ENCODE peak calls at places on chromosomes 6 and 20, in four cellular contexts. One of them, this sample, is unnamed.

GRCh38 chr6:117481278-117481925 is 1.1 kb upstream of the DCBLD1 start:
- DNase-seq in K562: peak
- DNase-seq in A549: no peak
- DNase-seq in HepG2: peak
- DNase-seq in this sample: no peak

GRCh38 chr6:45031601-45032000 is 296.5 kb upstream of the RUNX2 start:
- DNase-seq in K562: no peak
- DNase-seq in A549: no peak
- DNase-seq in HepG2: no peak
- DNase-seq in this sample: no peak

GRCh38 chr6:3693879-3694278 is 57.6 kb downstream of the PXDC1 start:
- DNase-seq in K562: no peak
- DNase-seq in A549: no peak
- DNase-seq in HepG2: no peak
- DNase-seq in this sample: no peak

GRCh38 chr20:58893355-58894151 is 41.0 kb downstream of the GNAS start:
- DNase-seq in K562: no peak
- DNase-seq in A549: no peak
- DNase-seq in HepG2: no peak
- DNase-seq in this sample: no peak

GRCh38 chr6:63441266-63441956 is 121.6 kb upstream of the LGSN start:
- DNase-seq in K562: peak
- DNase-seq in A549: peak
- DNase-seq in HepG2: no peak
- DNase-seq in this sample: no peak

GRCh38 chr6:129134535-129134934 is 251.6 kb downstream of the LAMA2 start:
- DNase-seq in K562: no peak
- DNase-seq in A549: no peak
- DNase-seq in HepG2: no peak
- DNase-seq in this sample: no peak

GRCh38 chr6:168815229-168815628 is 374.2 kb downstream of the SMOC2 start:
- DNase-seq in K562: no peak
- DNase-seq in A549: no peak
- DNase-seq in HepG2: no peak
- DNase-seq in this sample: no peak

GRCh38 chr20:48129319-48129973 is 344.2 kb upstream of the SULF2 start:
- DNase-seq in K562: no peak
- DNase-seq in A549: no peak
- DNase-seq in HepG2: no peak
- DNase-seq in this sample: no peak

GRCh38 chr6:159052720-159053119 is 7.9 kb upstream of the TAGAP start:
- DNase-seq in K562: no peak
- DNase-seq in A549: no peak
- DNase-seq in HepG2: no peak
- DNase-seq in this sample: no peak

GRCh38 chr20:32980131-32980941 is 23.9 kb downstream of the SUN5 start:
- DNase-seq in K562: no peak
- DNase-seq in A549: no peak
- DNase-seq in HepG2: peak
- DNase-seq in this sample: no peak
- TF ChIP-seq JUNB in K562: no peak
- TF ChIP-seq JUNB in A549: no peak
- TF ChIP-seq JUNB in HepG2: no peak
- TF ChIP-seq JUNB in this sample: no peak

GRCh38 chr6:157233686-157234085 is 89.6 kb downstream of the TMEM242 start:
- DNase-seq in K562: no peak
- DNase-seq in A549: no peak
- DNase-seq in HepG2: no peak
- DNase-seq in this sample: no peak
- TF ChIP-seq JUNB in K562: no peak
- TF ChIP-seq JUNB in A549: no peak
- TF ChIP-seq JUNB in HepG2: no peak
- TF ChIP-seq JUNB in this sample: no peak

GRCh38 chr6:29723666-29724588 is 693 bp downstream of the HLA-F start:
- DNase-seq in K562: no peak
- DNase-seq in A549: no peak
- DNase-seq in HepG2: no peak
- DNase-seq in this sample: no peak
- TF ChIP-seq JUNB in K562: no peak
- TF ChIP-seq JUNB in A549: no peak
- TF ChIP-seq JUNB in HepG2: no peak
- TF ChIP-seq JUNB in this sample: no peak

GRCh38 chr20:38805502-38805957 is at the start of gene PPP1R16B:
- DNase-seq in K562: peak
- DNase-seq in A549: no peak
- DNase-seq in HepG2: no peak
- DNase-seq in this sample: no peak
- TF ChIP-seq JUNB in K562: no peak
- TF ChIP-seq JUNB in A549: no peak
- TF ChIP-seq JUNB in HepG2: no peak
- TF ChIP-seq JUNB in this sample: no peak

DNA sequence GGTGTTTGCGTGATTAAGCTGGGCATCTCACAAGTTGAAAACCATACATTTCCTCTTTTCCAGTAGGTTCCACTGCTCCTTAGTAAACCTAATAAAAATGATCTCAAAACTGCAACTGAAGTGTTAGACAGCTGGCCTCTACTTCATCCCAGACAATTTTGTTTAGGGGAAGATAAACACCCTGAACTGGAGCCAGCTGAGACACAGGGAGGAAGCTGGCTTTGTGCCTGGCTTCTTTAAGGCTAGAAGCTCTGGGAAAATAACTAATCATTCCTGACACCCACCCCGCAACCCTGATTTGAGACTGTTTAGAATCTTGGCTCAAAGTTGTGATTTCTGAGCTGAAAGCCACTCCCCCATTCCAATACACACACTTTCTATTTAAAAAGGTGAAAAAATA is 11.6 kb downstream of the PTPRT start:
- DNase-seq in K562: no peak
- DNase-seq in A549: no peak
- DNase-seq in HepG2: no peak
- DNase-seq in this sample: no peak
- TF ChIP-seq JUNB in K562: no peak
- TF ChIP-seq JUNB in A549: no peak
- TF ChIP-seq JUNB in HepG2: no peak
- TF ChIP-seq JUNB in this sample: no peak

DNA sequence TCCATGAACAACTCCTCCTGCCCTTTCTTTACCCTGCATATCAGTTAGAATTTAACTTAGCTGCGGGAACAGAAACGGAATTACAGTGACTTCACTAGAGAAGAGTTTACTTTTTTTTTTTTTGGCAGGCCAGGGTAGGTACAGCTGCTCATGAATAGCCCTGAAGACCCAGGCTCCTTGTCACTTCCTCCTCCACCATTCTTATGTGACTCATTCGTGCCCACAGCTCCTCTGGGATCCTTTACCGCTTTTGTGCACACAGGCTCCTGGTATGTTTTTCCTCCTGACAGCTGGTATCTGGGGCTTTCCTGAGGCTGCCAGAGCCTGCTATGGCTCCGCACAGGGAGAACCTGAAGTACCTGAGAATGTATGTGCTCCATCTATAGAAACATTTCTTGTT is 3.9 kb upstream of the KCNS1 start:
- DNase-seq in K562: no peak
- DNase-seq in A549: no peak
- DNase-seq in HepG2: no peak
- DNase-seq in this sample: no peak
- TF ChIP-seq JUNB in K562: no peak
- TF ChIP-seq JUNB in A549: no peak
- TF ChIP-seq JUNB in HepG2: no peak
- TF ChIP-seq JUNB in this sample: no peak

DNA sequence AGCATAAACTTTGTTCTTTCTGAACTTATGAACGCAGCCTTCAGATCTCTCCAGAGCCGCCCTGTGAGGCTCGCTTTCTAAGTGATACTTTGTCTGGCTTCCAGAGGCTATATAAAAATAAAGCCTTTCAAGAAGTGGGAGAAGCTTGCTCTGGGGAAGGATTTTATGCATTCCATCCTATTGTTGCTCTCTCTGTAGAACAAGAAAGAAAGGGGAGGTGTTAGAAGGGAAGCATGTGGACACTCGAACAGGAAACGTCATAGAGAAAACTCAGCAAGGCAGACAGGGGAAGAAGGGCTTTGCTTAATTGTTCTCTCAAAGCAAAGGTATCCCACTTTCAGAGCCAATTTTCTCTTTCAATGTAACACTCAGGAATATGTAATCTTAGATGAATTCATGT is 76.9 kb downstream of the TBX18 start:
- DNase-seq in K562: no peak
- DNase-seq in A549: no peak
- DNase-seq in HepG2: no peak
- DNase-seq in this sample: no peak
- TF ChIP-seq JUNB in K562: no peak
- TF ChIP-seq JUNB in A549: no peak
- TF ChIP-seq JUNB in HepG2: no peak
- TF ChIP-seq JUNB in this sample: no peak

GRCh38 chr6:136767583-136768307 is 24.5 kb downstream of the MAP3K5 start:
- DNase-seq in K562: no peak
- DNase-seq in A549: no peak
- DNase-seq in HepG2: no peak
- DNase-seq in this sample: no peak

GRCh38 chr6:136767103-136767502 is 25.2 kb downstream of the MAP3K5 start:
- DNase-seq in K562: no peak
- DNase-seq in A549: no peak
- DNase-seq in HepG2: no peak
- DNase-seq in this sample: no peak

GRCh38 chr6:136763716-136764521 is 28.4 kb downstream of the MAP3K5 start:
- DNase-seq in K562: no peak
- DNase-seq in A549: no peak
- DNase-seq in HepG2: no peak
- DNase-seq in this sample: peak

GRCh38 chr6:136764522-136764993 is 27.7 kb downstream of the MAP3K5 start:
- DNase-seq in K562: no peak
- DNase-seq in A549: no peak
- DNase-seq in HepG2: no peak
- DNase-seq in this sample: peak

GRCh38 chr6:136766274-136766673 is 26.0 kb downstream of the MAP3K5 start:
- DNase-seq in K562: no peak
- DNase-seq in A549: no peak
- DNase-seq in HepG2: no peak
- DNase-seq in this sample: no peak
- TF ChIP-seq JUNB in K562: no peak
- TF ChIP-seq JUNB in A549: no peak
- TF ChIP-seq JUNB in HepG2: no peak
- TF ChIP-seq JUNB in this sample: no peak

DNA sequence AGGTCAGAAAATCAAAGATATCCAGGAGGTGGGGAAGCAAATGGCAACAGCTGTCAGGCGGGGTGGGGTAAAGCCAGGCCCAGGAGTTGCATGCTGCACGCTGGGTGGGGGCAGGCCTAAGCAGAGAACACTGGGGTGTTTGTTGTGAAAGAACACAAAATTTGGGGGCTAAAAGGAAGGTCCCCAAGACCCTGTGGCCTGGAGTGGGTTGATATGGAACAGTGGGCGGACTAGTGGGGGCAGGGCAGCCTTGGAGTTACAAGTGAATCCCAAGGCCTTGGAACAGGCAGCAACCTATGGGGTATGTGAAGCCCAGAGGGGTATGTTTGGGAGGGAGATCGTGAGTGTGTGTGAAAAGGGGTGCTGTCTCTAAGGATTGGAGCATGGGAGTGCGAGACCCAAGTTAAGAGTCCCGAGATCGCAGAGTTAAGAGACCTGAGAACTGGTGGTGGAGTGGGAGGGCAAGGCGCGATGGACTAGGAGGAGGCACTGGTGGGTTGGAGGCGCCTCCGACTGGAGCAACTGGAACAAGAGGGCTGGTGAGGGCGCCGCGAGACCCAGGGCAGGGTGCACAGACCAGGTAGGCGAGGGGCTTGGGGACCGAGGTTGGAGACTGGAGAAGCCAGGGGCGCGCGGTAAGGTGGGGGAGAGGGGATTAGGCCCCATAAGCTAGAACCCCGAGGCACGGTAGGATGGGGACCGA is 658 bp downstream of the CUL7 start:
- DNase-seq in K562: peak
- DNase-seq in A549: peak
- DNase-seq in HepG2: no peak
- DNase-seq in this sample: no peak
- TF ChIP-seq JUNB in K562: no peak
- TF ChIP-seq JUNB in A549: no peak
- TF ChIP-seq JUNB in HepG2: no peak
- TF ChIP-seq JUNB in this sample: no peak

DNA sequence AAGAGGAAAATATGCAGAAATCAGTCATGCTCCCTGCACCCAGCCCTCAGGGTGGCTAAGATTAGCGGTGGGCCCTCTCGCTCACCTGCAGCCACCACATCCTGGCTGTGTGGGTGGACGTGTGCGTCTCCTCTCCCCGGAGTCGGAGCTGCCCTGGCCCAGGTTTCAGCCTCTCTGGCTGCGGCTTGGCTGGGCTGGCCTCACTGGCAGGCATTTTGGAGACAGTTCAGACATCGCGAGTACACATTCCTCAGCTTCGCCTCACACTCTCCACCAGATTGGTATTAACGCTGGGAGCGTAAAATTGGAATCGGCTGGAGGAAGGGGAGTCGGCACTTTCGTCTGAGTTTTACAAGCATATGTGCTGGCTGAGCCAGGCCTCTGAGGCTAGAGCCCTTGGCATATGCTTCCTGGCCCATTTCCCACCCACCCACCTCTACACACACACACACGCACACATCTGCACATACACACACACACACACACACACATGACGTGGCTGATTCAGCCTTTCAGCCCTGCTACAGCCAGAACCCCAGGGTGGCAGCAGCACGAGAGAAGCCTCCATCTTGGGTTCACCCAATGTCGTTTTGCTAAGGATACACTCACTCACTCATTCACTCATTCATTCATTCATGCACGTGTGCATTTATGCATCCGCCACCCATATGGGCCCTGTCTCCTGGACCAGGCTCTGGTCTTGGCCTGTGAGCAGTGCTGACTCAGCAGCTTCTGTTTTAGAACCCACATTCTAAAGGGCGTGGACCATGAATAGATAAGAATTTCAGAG is 42.9 kb downstream of the BCAS4 start:
- DNase-seq in K562: peak
- DNase-seq in A549: no peak
- DNase-seq in HepG2: no peak
- DNase-seq in this sample: no peak
- TF ChIP-seq JUNB in K562: no peak
- TF ChIP-seq JUNB in A549: no peak
- TF ChIP-seq JUNB in HepG2: no peak
- TF ChIP-seq JUNB in this sample: no peak

This sample was measured in GM12878.